ENCODE peak calls at places on chromosomes 4 and X, in ten cellular contexts. F is astrocyte, P is PC-3, U is K562, O is GM23248, Q is IMR-90, R is fibroblast of lung, A is mammary epithelial cell, J is Karpas-422, X is HepG2. S is an unnamed sample.

GRCh38 chr4:31362756-31363155 is 642.6 kb downstream of the PCDH7 start:
- DNase-seq in R (peak; percentile 62), O (no peak), P (no peak), X (no peak), J (no peak), Q (no peak), F (peak; percentile 56), U (no peak), A (no peak), S (no peak)

GRCh38 chrX:48083212-48083611 is 11.8 kb upstream of the ZNF630 start:
- DNase-seq in R (peak; percentile 29), F (peak; percentile 10), A (peak; percentile 35), O (peak; percentile 61), X (peak; percentile 6), Q (peak; percentile 34), J (peak; percentile 75), U (peak; percentile 59), P (peak; percentile 73), S (peak; percentile 53)

GRCh38 chr4:26692014-26692726 is 108.3 kb downstream of the TBC1D19 start:
- DNase-seq in O (peak; percentile 56), A (peak; percentile 41), U (peak; percentile 60), X (no peak), P (peak; percentile 61), F (no peak), Q (peak; percentile 22), J (no peak), R (peak; percentile 34), S (no peak)

GRCh38 chr4:182918791-182919302 is 1.7 kb upstream of the DCTD start:
- DNase-seq in X (no peak), O (peak; percentile 34), R (no peak), F (no peak), P (no peak), J (no peak), Q (no peak), U (no peak), A (peak; percentile 10), S (no peak)

GRCh38 chrX:130144509-130144908 is 21.1 kb downstream of the AIFM1 start:
- DNase-seq in F (peak; percentile 33), O (peak; percentile 22), A (peak; percentile 58), X (no peak), Q (peak; percentile 78), P (peak; percentile 46), R (peak; percentile 52), J (no peak), U (no peak), S (peak; percentile 4)

GRCh38 chr4:173917255-173917960 is 366.1 kb downstream of the FBXO8 start:
- DNase-seq in O (peak; percentile 84), F (peak; percentile 73), Q (peak; percentile 79), X (no peak), J (no peak), R (peak; percentile 79), P (no peak), U (no peak), A (no peak), S (no peak)

GRCh38 chrX:74492720-74493201 is 71.5 kb downstream of the SLC16A2 start:
- DNase-seq in R (no peak), O (no peak), U (peak; percentile 1), X (no peak), J (peak; percentile 61), Q (no peak), F (no peak), A (no peak), P (no peak), S (no peak)

GRCh38 chr4:37388672-37389368 is 144.3 kb downstream of the NWD2 start:
- DNase-seq in P (no peak), F (no peak), J (no peak), R (no peak), X (no peak), O (no peak), A (no peak), U (no peak), Q (no peak), S (no peak)

GRCh38 chrX:115392871-115393270 is 103.4 kb downstream of the LUZP4 start:
- DNase-seq in X (no peak), O (no peak), Q (no peak), A (no peak), P (no peak), F (no peak), J (no peak), R (no peak), U (no peak), S (no peak)

GRCh38 chrX:78886550-78886949 is 58.6 kb upstream of the P2RY10 start:
- DNase-seq in U (no peak), P (peak; percentile 48), X (no peak), Q (no peak), F (no peak), A (no peak), J (peak; percentile 43), O (peak; percentile 43), R (no peak), S (no peak)

GRCh38 chr4:38574559-38575333 is 89.3 kb upstream of the KLF3 start:
- DNase-seq in Q (no peak), X (no peak), U (no peak), F (no peak), P (no peak), A (no peak), R (no peak), J (no peak), O (peak; percentile 40), S (no peak)

GRCh38 chrX:15564981-15565579 is 35.7 kb downstream of the ACE2 start:
- DNase-seq in A (peak; percentile 80), P (peak; percentile 87), X (peak; percentile 20), F (peak; percentile 21), U (peak; percentile 78), Q (peak; percentile 44), R (peak; percentile 49), O (peak; percentile 66), J (peak; percentile 91), S (peak; percentile 87)

GRCh38 chr4:112552668-112553067 is 36.7 kb upstream of the NEUROG2 start:
- DNase-seq in Q (peak; percentile 77), X (peak; percentile 17), A (peak; percentile 60), F (peak; percentile 64), U (no peak), J (no peak), O (peak; percentile 82), P (peak; percentile 60), R (peak; percentile 79), S (no peak)

GRCh38 chr4:186216465-186217024 is 10.8 kb upstream of the KLKB1 start:
- DNase-seq in A (no peak), X (no peak), O (peak; percentile 27), U (no peak), J (no peak), R (no peak), P (no peak), Q (no peak), F (no peak), S (no peak)

GRCh38 chr4:77586953-77587383 is 18.7 kb upstream of the CXCL13 start:
- DNase-seq in F (peak; percentile 24), X (no peak), U (no peak), J (no peak), R (peak; percentile 30), A (peak; percentile 82), P (peak; percentile 87), Q (no peak), O (peak; percentile 60), S (no peak)

GRCh38 chr4:81377231-81377630 is 94.5 kb downstream of the RASGEF1B start:
- DNase-seq in J (no peak), Q (no peak), P (no peak), R (no peak), O (no peak), U (no peak), X (no peak), F (no peak), A (no peak), S (no peak)

DNA sequence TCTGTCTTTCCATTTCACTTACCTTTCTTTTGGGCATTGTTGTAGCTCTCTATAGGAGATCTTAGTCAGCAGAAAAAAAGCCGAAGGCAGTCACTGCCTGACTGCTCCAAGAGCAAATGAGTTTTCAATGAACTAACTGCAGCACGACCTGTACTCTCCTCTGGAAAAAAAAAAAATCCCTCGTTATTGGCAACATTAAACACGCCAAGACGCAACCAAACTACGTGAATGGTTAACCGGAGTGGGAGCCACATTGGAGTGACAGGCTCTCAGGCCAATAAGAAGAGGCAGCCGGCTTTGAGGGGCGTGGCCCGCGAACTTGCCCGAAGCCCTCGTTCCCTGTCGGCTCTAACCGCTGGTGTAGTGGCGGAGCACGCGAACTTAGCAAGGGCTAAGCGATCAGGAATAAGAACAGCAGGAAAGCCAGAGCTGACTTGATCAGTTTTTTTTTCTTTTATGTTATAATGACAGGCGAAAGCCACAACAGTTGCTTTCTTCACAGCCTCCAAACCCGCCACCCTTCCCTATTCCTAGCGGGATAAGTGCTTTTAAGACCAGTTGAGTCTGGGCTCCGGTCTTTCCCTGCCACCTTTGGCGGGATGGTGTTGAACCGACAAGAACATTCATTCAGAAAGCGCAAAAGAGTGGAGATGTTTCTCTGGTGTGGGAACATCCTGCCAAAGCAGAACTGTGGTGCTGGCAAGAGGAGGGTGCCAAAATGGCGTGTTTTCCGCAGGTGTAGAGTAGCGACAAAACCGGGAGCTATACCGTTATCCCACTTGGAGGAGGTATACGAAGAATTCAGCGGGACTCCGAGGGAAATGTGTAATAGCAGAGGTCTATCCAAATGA is 80.0 kb downstream of the HMGN5 start:
- DNase-seq in A (peak; percentile 89), U (peak; percentile 86), J (peak; percentile 95), O (peak; percentile 88), X (peak; percentile 41), Q (peak; percentile 90), F (peak; percentile 92), R (peak; percentile 94), P (peak; percentile 94), S (peak; percentile 95)
- H3K27ac ChIP-seq in A (no peak overlapping the region), U (peak overlapping the region; percentile 73), J (peak overlapping the region; percentile 1), O (no peak overlapping the region), X (no peak overlapping the region), Q (no peak overlapping the region), F (no peak overlapping the region), R (no peak overlapping the region), P (no peak overlapping the region), S (no peak overlapping the region)

DNA sequence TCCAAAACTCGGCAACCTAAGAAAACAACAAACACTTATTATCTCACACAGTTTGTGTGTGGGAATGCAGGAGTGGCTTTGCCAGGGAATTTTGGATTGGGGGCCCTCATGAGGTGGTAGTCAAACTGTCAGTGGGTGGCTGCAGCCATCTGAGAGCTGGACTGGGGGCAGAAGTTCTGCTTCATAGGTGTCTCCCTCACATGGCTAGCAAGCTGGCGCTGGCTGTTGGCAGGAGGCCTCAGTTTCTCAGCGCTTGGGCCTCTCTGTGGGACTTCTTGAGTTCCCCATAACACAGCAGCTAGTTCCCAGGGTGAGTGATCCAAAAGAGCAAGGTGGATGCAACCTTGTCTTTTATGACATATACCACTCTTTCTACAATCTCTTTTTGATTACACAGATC is 26.0 kb upstream of the RASL11B start:
- DNase-seq in R (no peak), P (no peak), A (no peak), Q (no peak), U (no peak), X (no peak), O (no peak), F (no peak), J (no peak), S (no peak)
- H3K9ac ChIP-seq in R (no peak overlapping the region), P (no peak overlapping the region), A (no peak overlapping the region), Q (no peak overlapping the region), U (no peak overlapping the region), X (no peak overlapping the region), O (no peak overlapping the region), F (no peak overlapping the region), J (no peak overlapping the region), S (no peak overlapping the region)

GRCh38 chr4:1890979-1891378 is 19.8 kb downstream of the NSD2 start:
- DNase-seq in A (no peak), F (no peak), R (no peak), O (no peak), Q (no peak), X (no peak), J (no peak), U (no peak), P (no peak), S (no peak)
- H4K20me1 ChIP-seq in A (no peaks in the 10 kb centered on the region), F (peaks cover 56% of the 10 kb centered on the region), R (no peaks in the 10 kb centered on the region), O (no peaks in the 10 kb centered on the region), Q (peaks cover 69% of the 10 kb centered on the region), X (peaks cover 20% of the 10 kb centered on the region), J (peaks cover 25% of the 10 kb centered on the region), U (peaks cover 6% of the 10 kb centered on the region), P (peaks cover 15% of the 10 kb centered on the region), S (no peaks in the 10 kb centered on the region)

GRCh38 chr4:7367361-7367760 is 67.4 kb downstream of the PSAPL1 start:
- DNase-seq in A (no peak), X (no peak), P (no peak), J (no peak), U (no peak), Q (no peak), F (no peak), R (no peak), O (no peak), S (no peak)
- H3K27ac ChIP-seq in A (no peak overlapping the region), X (no peak overlapping the region), P (no peak overlapping the region), J (no peak overlapping the region), U (no peak overlapping the region), Q (no peak overlapping the region), F (no peak overlapping the region), R (no peak overlapping the region), O (no peak overlapping the region), S (no peak overlapping the region)

S was measured in endothelial cell of umbilical vein.